ENCODE peak calls at places on chromosomes 7 and 10, in seven cellular contexts. A is lower leg skin, K is astrocyte, E is lower lobe of right lung, W is sigmoid colon, Z is aorta, C is astrocyte of the spinal cord. Q is an unnamed sample.

GRCh38 chr7:104627516-104627915 is 299.1 kb downstream of the LHFPL3 start:
- DNase-seq in A (no peak), K (peak), E (no peak), W (no peak), Z (no peak), C (peak), Q (no peak)

GRCh38 chr7:90320801-90321494 is at the start of gene FAM237B:
- DNase-seq in A (no peak), K (peak), E (peak), W (no peak), Z (no peak), C (peak), Q (no peak)

GRCh38 chr10:88207121-88207546 is 343.7 kb downstream of the PTEN start:
- DNase-seq in A (no peak), K (no peak), E (no peak), W (no peak), Z (no peak), C (no peak), Q (no peak)

GRCh38 chr10:71286521-71287294 is 32.4 kb upstream of the SLC29A3 start:
- DNase-seq in A (no peak), K (no peak), E (no peak), W (no peak), Z (no peak), C (no peak), Q (no peak)

GRCh38 chr10:99975942-99976809 is 33.6 kb downstream of the DNMBP start:
- DNase-seq in A (peak), K (peak), E (no peak), W (no peak), Z (no peak), C (peak), Q (peak)

GRCh38 chr10:126438407-126438783 is 50.1 kb upstream of the ADAM12 start:
- DNase-seq in A (no peak), K (no peak), E (no peak), W (no peak), Z (no peak), C (no peak), Q (no peak)

GRCh38 chr7:45026984-45027773 is 27.2 kb downstream of the CCM2 start:
- DNase-seq in A (no peak), K (peak), E (no peak), W (no peak), Z (no peak), C (peak), Q (no peak)

GRCh38 chr7:125316451-125316850 is 386.8 kb upstream of the POT1 start:
- DNase-seq in A (no peak), K (no peak), E (no peak), W (no peak), Z (no peak), C (no peak), Q (no peak)

GRCh38 chr7:140350056-140350455 is 48.3 kb downstream of the SLC37A3 start:
- DNase-seq in A (no peak), K (no peak), E (no peak), W (no peak), Z (no peak), C (no peak), Q (no peak)

GRCh38 chr10:108956149-108956548 is 967.2 kb downstream of the XPNPEP1 start:
- DNase-seq in A (no peak), K (peak), E (no peak), W (no peak), Z (no peak), C (no peak), Q (no peak)

GRCh38 chr7:139159900-139160675 is 50.6 kb upstream of the ZC3HAV1 start:
- DNase-seq in A (no peak), K (no peak), E (peak), W (no peak), Z (no peak), C (no peak), Q (no peak)

GRCh38 chr7:55569269-55569663 is 3.0 kb downstream of the VOPP1 start:
- DNase-seq in A (no peak), K (no peak), E (no peak), W (no peak), Z (no peak), C (no peak), Q (no peak)

GRCh38 chr10:13820591-13821377 is 234.0 kb downstream of the PRPF18 start:
- DNase-seq in A (no peak), K (no peak), E (no peak), W (no peak), Z (no peak), C (no peak), Q (no peak)

GRCh38 chr10:128875955-128876354 is 591.1 kb upstream of the MGMT start:
- DNase-seq in A (peak), K (no peak), E (no peak), W (peak), Z (no peak), C (no peak), Q (peak)

GRCh38 chr7:142587578-142588191 is 161.6 kb upstream of the PRSS1 start:
- DNase-seq in A (no peak), K (peak), E (no peak), W (no peak), Z (no peak), C (peak), Q (no peak)

GRCh38 chr10:78717200-78717599 is 351.6 kb upstream of the ZMIZ1 start:
- DNase-seq in A (peak), K (peak), E (no peak), W (no peak), Z (peak), C (peak), Q (no peak)

GRCh38 chr10:35003906-35004305 is 86.2 kb downstream of the CUL2 start:
- DNase-seq in A (no peak), K (no peak), E (no peak), W (no peak), Z (no peak), C (no peak), Q (no peak)

GRCh38 chr10:70656489-70656888 is 15.8 kb upstream of the ADAMTS14 start:
- DNase-seq in A (no peak), K (peak), E (no peak), W (peak), Z (no peak), C (peak), Q (peak)

GRCh38 chr10:86795353-86795752 is 38.9 kb downstream of the BMPR1A start:
- DNase-seq in A (no peak), K (peak), E (no peak), W (no peak), Z (no peak), C (peak), Q (peak)

GRCh38 chr7:79461660-79462059 is 8.2 kb upstream of the MAGI2 start:
- DNase-seq in A (no peak), K (peak), E (no peak), W (no peak), Z (no peak), C (peak), Q (no peak)

GRCh38 chr7:20798081-20798693 is 11.5 kb upstream of the SP8 start:
- DNase-seq in A (no peak), K (no peak), E (peak), W (no peak), Z (peak), C (no peak), Q (no peak)

DNA sequence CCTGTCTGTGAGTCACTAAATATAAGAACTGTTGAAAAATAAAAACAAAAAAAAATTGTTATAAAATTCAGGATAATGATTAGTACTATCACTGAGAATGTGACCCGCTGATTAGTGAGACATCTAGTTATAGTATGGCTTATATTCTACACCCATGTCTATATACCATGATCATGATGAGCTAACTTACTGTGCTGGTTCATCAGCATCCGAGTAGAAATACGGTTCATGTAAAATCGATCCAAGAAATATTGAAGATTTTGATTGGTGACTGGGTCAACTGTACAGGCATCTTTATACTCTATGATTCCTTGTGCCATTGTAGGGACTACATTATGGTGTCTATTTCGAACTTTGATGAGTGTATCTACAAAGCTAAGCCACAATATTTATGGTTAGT is 3.7 kb downstream of the PDK4 start:
- DNase-seq in A (no peak), K (no peak), E (no peak), W (no peak), Z (no peak), C (no peak), Q (no peak)
- H3K4me3 ChIP-seq in A (no peak), K (no peak), E (peak), W (peak), Z (peak), C (no peak), Q (no peak)

GRCh38 chr10:112375721-112376577 is 2.0 kb downstream of the ACSL5 start:
- DNase-seq in A (no peak), K (no peak), E (peak), W (peak), Z (no peak), C (peak), Q (no peak)
- H3K4me3 ChIP-seq in A (peak), K (no peak), E (peak), W (peak), Z (no peak), C (no peak), Q (no peak)

GRCh38 chr10:80468806-80469421 is 14.8 kb downstream of the TSPAN14 start:
- DNase-seq in A (no peak), K (no peak), E (no peak), W (no peak), Z (peak), C (no peak), Q (no peak)
- H3K4me3 ChIP-seq in A (no peak), K (no peak), E (peak), W (no peak), Z (no peak), C (no peak), Q (no peak)

GRCh38 chr7:5594616-5595544 is 171.2 kb upstream of the TNRC18 start:
- DNase-seq in A (no peak), K (no peak), E (no peak), W (no peak), Z (no peak), C (peak), Q (no peak)
- H3K4me3 ChIP-seq in A (peak), K (peak), E (peak), W (peak), Z (peak), C (peak), Q (peak)

DNA sequence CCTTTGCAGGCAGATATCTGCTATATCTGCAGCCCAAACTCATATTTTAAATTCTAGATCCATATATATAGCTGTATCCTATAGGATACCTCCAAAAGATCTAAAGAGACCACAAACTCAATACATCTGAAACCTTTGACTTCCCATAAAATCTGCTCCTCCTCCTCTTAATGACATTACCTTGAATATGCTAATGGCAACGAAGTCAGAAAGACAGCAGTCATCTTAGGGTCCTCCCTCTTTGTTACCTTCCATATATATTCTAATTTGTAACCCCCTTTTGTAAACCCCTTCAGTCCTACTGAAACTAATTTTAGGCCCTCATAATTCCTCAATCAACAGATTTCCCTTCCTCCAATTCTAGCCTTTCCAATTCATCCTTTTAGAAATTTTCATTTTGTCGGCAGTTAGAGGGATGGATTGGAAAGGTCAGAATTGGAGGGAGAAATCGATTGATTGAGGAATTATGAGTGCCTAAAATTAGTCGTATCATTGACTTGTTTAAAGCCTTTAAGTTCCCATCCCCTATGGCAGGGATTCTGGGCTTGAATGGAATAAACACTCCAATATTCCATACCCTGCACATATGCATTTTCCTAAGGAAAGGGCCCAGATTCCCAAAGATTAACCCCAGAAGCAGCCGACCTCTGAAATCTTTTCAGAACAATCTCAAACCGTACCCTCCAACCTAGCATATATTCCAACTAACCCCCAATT is 2.4 kb downstream of the SYPL1 start:
- DNase-seq in A (no peak), K (no peak), E (no peak), W (no peak), Z (no peak), C (no peak), Q (no peak)
- H3K4me3 ChIP-seq in A (no peak), K (no peak), E (peak), W (peak), Z (peak), C (no peak), Q (no peak)

GRCh38 chr10:3750352-3750816 is 34.6 kb downstream of the KLF6 start:
- DNase-seq in A (no peak), K (no peak), E (no peak), W (no peak), Z (no peak), C (no peak), Q (no peak)
- H3K4me3 ChIP-seq in A (no peak), K (no peak), E (no peak), W (peak), Z (no peak), C (no peak), Q (no peak)

DNA sequence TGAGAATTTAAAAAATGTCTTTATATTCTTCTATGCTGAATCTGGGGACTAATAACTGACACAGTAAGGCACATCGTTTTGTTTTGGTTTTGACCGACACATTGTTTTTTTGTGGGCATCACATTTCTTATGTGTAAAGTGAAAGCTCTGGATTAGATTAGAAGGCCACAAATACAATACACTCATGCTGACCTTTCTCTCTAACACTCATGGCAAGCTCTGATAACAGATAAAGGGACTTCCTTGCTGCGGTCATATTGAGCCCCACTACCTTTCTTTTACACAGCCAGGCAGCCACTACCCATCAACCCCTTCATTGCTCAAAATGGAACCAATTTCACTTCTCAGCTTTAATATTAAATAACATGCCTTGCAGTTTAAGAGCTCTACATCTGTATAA is 26.0 kb downstream of the PPP1R3A start:
- DNase-seq in A (no peak), K (no peak), E (no peak), W (no peak), Z (no peak), C (no peak), Q (no peak)
- H3K4me3 ChIP-seq in A (no peak), K (no peak), E (no peak), W (no peak), Z (no peak), C (no peak), Q (no peak)

DNA sequence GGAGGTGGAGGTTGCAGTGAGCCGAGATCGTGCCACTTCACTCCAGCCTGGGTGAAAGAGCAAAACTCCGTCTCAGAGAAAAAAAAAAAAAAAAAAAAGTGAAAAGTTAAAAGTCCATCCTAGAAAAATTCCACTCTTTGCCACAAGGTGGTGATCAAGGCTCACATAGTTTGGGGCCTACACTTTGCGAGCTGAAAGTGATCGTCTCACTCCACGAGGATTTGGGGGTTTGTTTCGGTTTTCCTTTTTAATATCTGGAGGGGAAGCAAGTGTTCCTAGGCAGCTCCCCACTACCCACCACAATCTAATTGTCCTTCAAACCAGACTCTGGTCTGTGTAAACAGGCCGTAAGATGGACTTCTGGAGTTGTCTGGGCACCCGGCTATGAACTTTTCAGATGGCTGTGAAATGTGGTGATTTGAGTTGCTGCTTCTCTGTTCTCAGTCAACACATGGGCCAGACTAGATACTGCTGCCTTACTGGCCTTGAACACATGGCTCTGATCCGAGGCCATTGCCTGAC is 27.1 kb downstream of the PRLHR start:
- DNase-seq in A (peak), K (no peak), E (no peak), W (no peak), Z (no peak), C (peak), Q (no peak)
- H3K4me3 ChIP-seq in A (no peak), K (no peak), E (no peak), W (peak), Z (no peak), C (no peak), Q (peak)

GRCh38 chr7:100432053-100432452 is 2.4 kb downstream of the MEPCE start:
- DNase-seq in A (no peak), K (no peak), E (no peak), W (no peak), Z (peak), C (no peak), Q (no peak)
- H3K4me3 ChIP-seq in A (no peak), K (no peak), E (no peak), W (no peak), Z (no peak), C (no peak), Q (no peak)

GRCh38 chr10:132464256-132465192 is 67.5 kb downstream of the PWWP2B start:
- DNase-seq in A (peak), K (no peak), E (peak), W (peak), Z (peak), C (no peak), Q (no peak)

GRCh38 chr10:132461103-132461682 is 64.2 kb downstream of the PWWP2B start:
- DNase-seq in A (no peak), K (no peak), E (no peak), W (no peak), Z (peak), C (no peak), Q (no peak)

GRCh38 chr10:132463333-132464255 is 66.6 kb downstream of the PWWP2B start:
- DNase-seq in A (no peak), K (no peak), E (no peak), W (no peak), Z (peak), C (no peak), Q (no peak)

GRCh38 chr10:132461683-132462231 is 64.8 kb downstream of the PWWP2B start:
- DNase-seq in A (no peak), K (no peak), E (peak), W (no peak), Z (peak), C (no peak), Q (no peak)

DNA sequence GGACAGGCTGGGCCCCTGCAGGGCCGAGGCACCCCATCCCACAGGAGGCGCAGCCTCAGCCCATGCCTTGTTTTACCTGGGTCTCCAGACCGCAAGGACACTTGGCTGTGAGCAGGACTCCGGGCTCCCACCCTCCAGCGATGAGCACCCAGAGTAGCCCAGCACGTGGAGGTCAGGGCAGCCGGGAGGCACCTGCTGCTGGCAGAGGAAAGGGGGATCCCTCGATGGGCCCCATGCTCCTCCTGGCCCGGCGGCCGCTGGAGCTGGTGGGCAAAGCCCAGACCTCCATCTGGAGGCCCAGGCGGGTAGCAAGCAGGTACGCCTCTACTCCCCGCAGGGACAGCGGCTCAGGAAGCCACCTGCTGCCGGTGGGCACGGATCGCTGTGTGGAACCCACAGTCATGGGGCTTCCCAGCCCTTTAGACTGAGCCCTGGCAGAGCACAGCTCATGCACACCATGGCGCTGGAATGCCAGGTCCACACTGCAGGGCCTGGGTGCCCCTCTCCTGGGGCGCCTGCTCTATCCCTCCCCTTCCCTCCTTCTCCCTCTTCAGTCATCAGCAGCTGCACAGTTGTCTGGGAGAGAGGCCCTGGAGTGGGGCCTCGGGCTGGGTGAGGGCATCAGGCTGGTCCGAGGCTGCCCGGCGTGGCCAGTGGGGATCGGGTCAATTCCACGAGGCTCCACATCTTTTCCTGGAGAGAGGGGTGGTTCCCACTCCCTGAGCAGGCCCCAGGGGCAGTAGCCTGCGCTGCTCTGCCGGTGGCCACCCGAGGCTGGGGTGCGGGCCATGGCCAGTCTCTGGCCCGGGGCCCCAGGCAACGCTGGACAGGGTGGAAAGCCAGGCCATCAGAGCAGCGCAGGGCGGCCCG is 65.7 kb downstream of the PWWP2B start:
- DNase-seq in A (no peak), K (no peak), E (peak), W (no peak), Z (peak), C (no peak), Q (no peak)
- H3K4me3 ChIP-seq in A (no peak), K (no peak), E (no peak), W (no peak), Z (no peak), C (no peak), Q (no peak)